ENCODE peak calls at places on chromosomes 11 and 22, in seven cellular contexts. S is endothelial cell, K is Peyer's patch, I is lower leg skin, Z is adrenal gland, U is GM10248, H is neural progenitor cell. P is an unnamed sample.

GRCh38 chr11:59705281-59705680 is 8.4 kb downstream of the OR10V1 start:
- DNase-seq in H (no peak), S (no peak), U (no peak), K (no peak), I (no peak), Z (no peak), P (no peak)

GRCh38 chr11:12914401-12914912 is 94.7 kb upstream of the RASSF10 start:
- DNase-seq in I (no peak), H (peak), S (peak), Z (peak), U (peak), K (no peak), P (peak)

GRCh38 chr11:14132312-14132711 is 169.8 kb downstream of the SPON1 start:
- DNase-seq in H (no peak), K (no peak), I (no peak), S (no peak), Z (no peak), U (no peak), P (peak)

GRCh38 chr11:116275634-116276033 is 497.2 kb downstream of the BUD13 start:
- DNase-seq in U (peak), S (no peak), H (no peak), Z (peak), I (no peak), K (no peak), P (no peak)

GRCh38 chr22:21942407-21942895 is 10.2 kb downstream of the PPM1F start:
- DNase-seq in U (no peak), I (peak), H (no peak), K (no peak), S (peak), Z (peak), P (no peak)

GRCh38 chr11:64710418-64711137 is 12.4 kb downstream of the NRXN2 start:
- DNase-seq in S (no peak), U (no peak), Z (no peak), K (no peak), I (no peak), H (no peak), P (no peak)

GRCh38 chr11:66638177-66639065 is at the start of gene RBM4:
- DNase-seq in I (peak), U (peak), Z (peak), K (peak), H (peak), S (peak), P (peak)

GRCh38 chr22:19412478-19412877 is 19.1 kb downstream of the HIRA start:
- DNase-seq in Z (no peak), U (no peak), H (no peak), I (no peak), S (no peak), K (no peak), P (no peak)

GRCh38 chr22:48185656-48186055 is 1423.2 kb downstream of the TBC1D22A start:
- DNase-seq in K (no peak), U (no peak), I (no peak), S (no peak), Z (peak), H (no peak), P (no peak)

GRCh38 chr22:48054596-48054995 is 1292.1 kb downstream of the TBC1D22A start:
- DNase-seq in S (no peak), Z (peak), U (no peak), H (no peak), I (no peak), K (no peak), P (no peak)

GRCh38 chr22:42562282-42562681 is 8.5 kb downstream of the SERHL2 start:
- DNase-seq in S (no peak), H (no peak), U (peak), K (peak), I (no peak), Z (no peak), P (no peak)

GRCh38 chr22:49723478-49724029 is 104.1 kb downstream of the BRD1 start:
- DNase-seq in I (no peak), S (no peak), Z (peak), K (no peak), U (no peak), H (no peak), P (no peak)

GRCh38 chr11:45949992-45950407 is 27.5 kb downstream of the LARGE2 start:
- DNase-seq in K (no peak), U (no peak), Z (no peak), S (no peak), H (no peak), I (no peak), P (no peak)

GRCh38 chr11:114314096-114314495 is 17.9 kb downstream of the NNMT start:
- DNase-seq in K (no peak), U (no peak), H (no peak), Z (no peak), I (no peak), S (no peak), P (no peak)

GRCh38 chr22:43014062-43014875 is 680 bp downstream of the PACSIN2 start:
- DNase-seq in S (peak), I (no peak), U (peak), H (peak), Z (no peak), K (peak), P (no peak)

GRCh38 chr11:35236667-35237003 is 97.7 kb downstream of the CD44 start:
- DNase-seq in K (no peak), H (no peak), I (no peak), U (no peak), S (no peak), Z (no peak), P (no peak)

GRCh38 chr11:96188625-96189006 is 154.4 kb downstream of the MAML2 start:
- DNase-seq in Z (no peak), U (peak), S (no peak), I (no peak), K (no peak), H (no peak), P (no peak)

GRCh38 chr11:11148104-11148509 is 204.9 kb downstream of the CSNK2A3 start:
- DNase-seq in I (peak), S (no peak), K (no peak), H (peak), U (no peak), Z (peak), P (no peak)

GRCh38 chr11:105092255-105093239 is 47.0 kb downstream of the CARD18 start:
- DNase-seq in S (no peak), K (no peak), H (no peak), I (no peak), U (no peak), Z (no peak), P (no peak)

GRCh38 chr11:47130541-47130940 is 46.1 kb downstream of the ARFGAP2 start:
- DNase-seq in H (peak), Z (no peak), K (no peak), S (no peak), U (no peak), I (no peak), P (no peak)

GRCh38 chr11:131504199-131504949 is 134.0 kb downstream of the NTM start:
- DNase-seq in I (no peak), H (peak), K (no peak), S (peak), Z (no peak), U (no peak), P (no peak)
- TF ChIP-seq CTCF in I (no peak), H (peak), K (no peak), S (no peak), Z (no peak), U (no peak), P (peak)

GRCh38 chr22:37661160-37661924 is 2.8 kb downstream of the PDXP start:
- DNase-seq in S (no peak), H (peak), U (no peak), Z (peak), I (no peak), K (no peak), P (no peak)
- TF ChIP-seq CTCF in S (no peak), H (peak), U (peak), Z (peak), I (no peak), K (peak), P (peak)

DNA sequence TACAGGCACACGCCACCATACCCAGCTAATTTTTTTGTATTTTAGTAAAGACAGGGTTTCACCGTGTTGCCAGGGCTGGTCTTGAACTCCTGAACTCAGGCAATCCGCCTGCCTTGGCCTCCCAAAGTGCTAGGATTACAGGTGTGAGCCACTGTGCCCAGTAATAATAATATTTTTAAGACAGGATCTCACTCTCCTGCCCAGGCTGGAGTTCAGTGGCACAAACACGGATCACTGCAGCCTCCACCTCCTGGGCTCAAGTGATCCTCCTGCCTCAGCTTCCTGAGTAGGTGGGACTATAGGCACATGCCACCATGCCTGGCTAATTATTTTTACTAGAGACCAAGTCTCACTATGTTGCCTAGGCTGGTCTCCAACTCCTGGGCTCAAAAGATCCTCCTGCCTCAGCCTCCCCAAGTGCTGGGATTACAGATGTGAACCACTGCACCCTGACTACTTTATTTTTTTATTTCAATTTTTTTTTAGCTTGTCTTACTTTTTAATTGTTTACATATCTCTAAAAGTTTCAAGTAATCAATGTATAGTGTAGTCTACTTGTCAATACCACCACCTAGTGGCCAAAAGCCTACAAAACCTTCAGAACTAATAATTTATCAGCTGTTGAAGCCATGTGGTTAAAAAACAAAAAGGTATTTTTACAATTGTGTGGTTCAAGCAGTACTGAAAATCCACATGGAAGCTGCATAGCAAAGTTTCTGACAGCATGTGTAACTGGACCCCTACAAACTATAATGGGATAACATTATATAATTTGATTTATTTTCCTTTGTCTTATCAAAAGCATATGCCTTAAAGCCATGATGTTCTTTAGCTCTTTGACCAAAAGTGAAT is 10.4 kb downstream of the NARS2 start:
- DNase-seq in Z (no peak), I (peak), S (peak), K (peak), H (peak), U (no peak), P (no peak)
- TF ChIP-seq CTCF in Z (peak), I (no peak), S (peak), K (peak), H (peak), U (peak), P (peak)

DNA sequence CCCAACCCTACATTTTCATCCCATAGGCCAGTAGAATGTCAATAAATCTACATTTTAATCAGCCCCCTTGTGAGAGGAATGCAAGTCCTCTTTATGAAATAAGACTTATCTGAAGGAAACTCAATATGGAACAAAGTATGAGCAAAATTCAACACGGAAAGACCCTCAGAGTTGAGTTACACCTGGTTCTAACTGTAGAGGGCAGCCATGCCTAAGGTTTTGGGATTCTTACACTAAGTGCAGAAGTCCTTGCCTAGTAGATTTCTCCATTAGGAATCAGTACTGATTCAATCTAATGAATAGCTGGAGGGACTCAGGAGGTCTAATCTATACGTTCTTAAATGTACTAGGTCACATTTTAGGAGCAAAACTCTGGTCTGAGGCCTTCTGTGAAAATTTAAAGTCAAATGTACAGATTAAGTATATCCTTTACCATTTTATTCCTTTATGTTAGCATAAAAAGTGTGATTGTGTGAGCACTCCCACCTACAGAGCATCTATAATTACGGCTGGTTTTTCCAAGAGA is 904.5 kb downstream of the DLG2 start:
- DNase-seq in I (no peak), Z (no peak), H (peak), S (no peak), U (no peak), K (no peak), P (no peak)
- TF ChIP-seq CTCF in I (no peak), Z (no peak), H (peak), S (no peak), U (no peak), K (no peak), P (peak)

GRCh38 chr22:38291201-38291777 is 18.5 kb upstream of the TMEM184B start:
- DNase-seq in Z (no peak), I (no peak), H (no peak), S (no peak), K (no peak), U (no peak), P (no peak)
- TF ChIP-seq CTCF in Z (no peak), I (no peak), H (no peak), S (no peak), K (no peak), U (no peak), P (no peak)

DNA sequence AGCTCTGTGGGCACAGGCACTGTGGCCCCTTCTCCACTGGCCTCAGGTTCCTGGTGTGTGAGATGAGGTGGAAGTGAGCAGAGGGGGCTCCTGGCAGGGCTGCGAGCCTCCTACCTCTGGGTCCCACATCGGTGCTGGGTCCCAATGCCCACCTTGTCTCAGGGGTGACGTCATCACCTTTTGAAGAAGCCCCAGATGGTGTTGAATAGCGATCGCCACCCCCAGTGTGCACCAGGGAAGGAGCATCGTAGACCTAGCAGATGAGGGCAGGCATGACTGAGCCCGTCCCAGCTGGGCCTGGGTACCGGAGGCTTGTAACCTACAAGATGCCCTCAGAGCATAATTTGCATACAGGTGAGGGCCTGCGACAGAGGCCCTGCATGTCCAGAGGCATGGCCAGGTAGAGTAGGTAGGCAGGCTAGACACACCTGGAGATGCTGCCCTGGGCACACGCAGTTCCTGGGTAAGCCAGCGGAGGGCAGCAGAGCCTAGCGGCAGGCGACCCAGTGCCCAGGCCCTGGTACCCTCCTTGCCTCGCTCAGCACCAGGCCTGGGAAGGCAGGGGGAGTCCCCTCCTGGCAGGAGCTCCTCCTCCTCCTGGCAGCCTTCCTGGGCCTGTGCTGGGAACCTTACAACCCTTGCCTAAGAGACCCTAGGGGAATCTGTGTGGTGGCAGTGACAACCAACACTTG is 52.5 kb downstream of the TPCN2 start:
- DNase-seq in H (peak), Z (peak), S (peak), I (peak), K (peak), U (peak), P (peak)
- TF ChIP-seq CTCF in H (peak), Z (peak), S (peak), I (no peak), K (peak), U (peak), P (peak)

GRCh38 chr11:77259681-77260080 is 41.8 kb downstream of the GDPD4 start:
- DNase-seq in S (no peak), K (no peak), U (no peak), H (no peak), I (no peak), Z (no peak), P (no peak)
- TF ChIP-seq CTCF in S (no peak), K (no peak), U (no peak), H (no peak), I (no peak), Z (no peak), P (no peak)

GRCh38 chr22:28442264-28442950 is 237.2 kb downstream of the TTC28 start:
- DNase-seq in S (peak), I (peak), H (peak), K (peak), Z (peak), U (peak), P (no peak)
- TF ChIP-seq CTCF in S (peak), I (no peak), H (peak), K (peak), Z (peak), U (peak), P (no peak)

GRCh38 chr22:29695129-29695926 is 24.5 kb upstream of the CABP7 start:
- DNase-seq in I (peak), U (no peak), K (no peak), S (no peak), H (no peak), Z (no peak), P (no peak)
- TF ChIP-seq CTCF in I (no peak), U (no peak), K (no peak), S (no peak), H (no peak), Z (no peak), P (no peak)